ENCODE peak calls at places on chromosome 16, in eight cellular contexts. P is thoracic aorta, D is K562, L is PC-3, I is fibroblast of lung, K is cardiac muscle cell, M is HepG2, X is stomach. O is an unnamed sample. For H3K27me3, the result is how much of the 10 kb centered on the place peaks cover.

GRCh38 chr16:81885976-81886586 is 107.0 kb downstream of the PLCG2 start:
- DNase-seq in X (no peak), D (peak), K (peak), P (no peak), M (peak), L (peak), I (peak), O (peak)

GRCh38 chr16:12773216-12773615 is 30.5 kb downstream of the CPPED1 start:
- DNase-seq in D (no peak), K (peak), I (peak), P (no peak), L (no peak), X (peak), M (no peak), O (no peak)

GRCh38 chr16:53982631-53983042 is 278.7 kb downstream of the FTO start:
- DNase-seq in K (no peak), I (no peak), P (no peak), M (no peak), X (no peak), L (peak), D (no peak), O (no peak)

GRCh38 chr16:85194528-85195270 is 82.4 kb upstream of the CIBAR2 start:
- DNase-seq in P (no peak), I (no peak), K (no peak), D (no peak), X (no peak), L (no peak), M (no peak), O (no peak)

GRCh38 chr16:13573903-13574302 is 346.1 kb upstream of the ERCC4 start:
- DNase-seq in X (no peak), P (no peak), D (no peak), M (no peak), I (no peak), K (no peak), L (no peak), O (no peak)

GRCh38 chr16:22397459-22397858 is 23.0 kb upstream of the CDR2 start:
- DNase-seq in D (no peak), P (no peak), L (peak), M (no peak), X (no peak), K (peak), I (peak), O (no peak)

GRCh38 chr16:72635104-72635503 is 412.8 kb downstream of the ZFHX3 start:
- DNase-seq in K (no peak), X (no peak), P (no peak), D (no peak), L (peak), I (no peak), M (no peak), O (no peak)

GRCh38 chr16:48963306-48963705 is 318.3 kb downstream of the CBLN1 start:
- DNase-seq in X (no peak), P (no peak), L (peak), D (no peak), K (no peak), M (no peak), I (peak), O (no peak)

GRCh38 chr16:54847207-54847606 is 83.5 kb upstream of the IRX5 start:
- DNase-seq in I (peak), L (no peak), K (no peak), P (no peak), M (no peak), X (no peak), D (no peak), O (no peak)

GRCh38 chr16:60206511-60206910 is 1472.4 kb upstream of the GOT2 start:
- DNase-seq in M (no peak), P (no peak), X (no peak), L (no peak), K (no peak), D (no peak), I (no peak), O (peak)

GRCh38 chr16:12340151-12340733 is 363.7 kb downstream of the SNX29 start:
- DNase-seq in P (no peak), I (peak), D (peak), L (peak), K (peak), X (peak), M (peak), O (peak)

GRCh38 chr16:23498863-23499262 is 11.4 kb downstream of the GGA2 start:
- DNase-seq in L (no peak), K (no peak), P (no peak), D (no peak), X (no peak), M (peak), I (no peak), O (no peak)

GRCh38 chr16:85360323-85361277 is 248.3 kb upstream of the CIBAR2 start:
- DNase-seq in D (no peak), I (no peak), K (no peak), L (no peak), P (no peak), M (no peak), X (peak), O (no peak)

GRCh38 chr16:66486773-66487579 is 59.9 kb downstream of the BEAN1 start:
- DNase-seq in M (no peak), D (no peak), K (peak), P (no peak), I (peak), X (peak), L (peak), O (no peak)

GRCh38 chr16:17245727-17246576 is 224.8 kb downstream of the XYLT1 start:
- DNase-seq in M (no peak), I (no peak), D (no peak), X (no peak), P (no peak), L (no peak), K (no peak), O (no peak)

GRCh38 chr16:74700206-74701040 is at the start of gene MLKL:
- DNase-seq in L (peak), D (peak), X (peak), K (peak), M (peak), I (peak), P (peak), O (peak)

GRCh38 chr16:67278773-67279295 is 498 bp upstream of the PLEKHG4 start:
- DNase-seq in X (no peak), D (peak), I (no peak), K (no peak), M (no peak), L (no peak), P (no peak), O (peak)

GRCh38 chr16:84370723-84371552 is 2.6 kb downstream of the ATP2C2 start:
- DNase-seq in M (no peak), I (no peak), K (no peak), L (peak), P (no peak), D (no peak), X (no peak), O (no peak)

GRCh38 chr16:84718-85452 is 6.9 kb downstream of the MPG start:
- DNase-seq in L (peak), P (peak), K (peak), M (no peak), X (peak), I (peak), D (no peak), O (no peak)

GRCh38 chr16:75193730-75194444 is 13.1 kb downstream of the CTRB2 start:
- DNase-seq in M (no peak), L (no peak), I (no peak), P (no peak), X (peak), K (no peak), D (no peak), O (no peak)

GRCh38 chr16:46970089-46970488 is 3.4 kb downstream of the DNAJA2 start:
- DNase-seq in L (no peak), M (peak), D (no peak), I (no peak), X (peak), K (no peak), P (no peak), O (no peak)

GRCh38 chr16:67767953-67768352 is 38.4 kb downstream of the RANBP10 start:
- DNase-seq in X (no peak), M (no peak), P (no peak), L (peak), I (peak), D (no peak), K (peak), O (no peak)

GRCh38 chr16:5615868-5616642 is 518.5 kb upstream of the EEF2KMT start:
- DNase-seq in I (peak), K (peak), D (peak), M (peak), P (no peak), L (peak), X (peak), O (peak)

GRCh38 chr16:73878616-73879015 is 418.0 kb upstream of the PSMD7 start:
- DNase-seq in M (peak), X (no peak), L (peak), D (peak), I (peak), K (peak), P (no peak), O (peak)

GRCh38 chr16:48256579-48257177 is 9.3 kb upstream of the ABCC11 start:
- DNase-seq in M (no peak), X (no peak), I (no peak), D (no peak), P (no peak), L (no peak), K (no peak), O (no peak)

GRCh38 chr16:8510160-8510559 is 80.2 kb downstream of the TMEM114 start:
- DNase-seq in I (no peak), X (no peak), P (no peak), D (no peak), K (no peak), L (no peak), M (no peak), O (no peak)

GRCh38 chr16:20675488-20676267 is 21.8 kb downstream of the ACSM1 start:
- DNase-seq in P (no peak), D (no peak), L (peak), X (peak), K (peak), I (no peak), M (peak), O (peak)

GRCh38 chr16:66936462-66936861 is 1.1 kb downstream of the CES2 start:
- DNase-seq in K (no peak), I (no peak), X (peak), M (no peak), P (no peak), D (no peak), L (no peak), O (peak)

GRCh38 chr16:84643180-84643583 is 5.1 kb upstream of the KLHL36 start:
- DNase-seq in M (peak), L (peak), K (peak), I (peak), D (no peak), P (peak), X (peak), O (no peak)

GRCh38 chr16:16150117-16150877 is 73.0 kb downstream of the ABCC6 start:
- DNase-seq in I (peak), X (no peak), M (no peak), K (peak), D (no peak), P (peak), L (no peak), O (peak)

DNA sequence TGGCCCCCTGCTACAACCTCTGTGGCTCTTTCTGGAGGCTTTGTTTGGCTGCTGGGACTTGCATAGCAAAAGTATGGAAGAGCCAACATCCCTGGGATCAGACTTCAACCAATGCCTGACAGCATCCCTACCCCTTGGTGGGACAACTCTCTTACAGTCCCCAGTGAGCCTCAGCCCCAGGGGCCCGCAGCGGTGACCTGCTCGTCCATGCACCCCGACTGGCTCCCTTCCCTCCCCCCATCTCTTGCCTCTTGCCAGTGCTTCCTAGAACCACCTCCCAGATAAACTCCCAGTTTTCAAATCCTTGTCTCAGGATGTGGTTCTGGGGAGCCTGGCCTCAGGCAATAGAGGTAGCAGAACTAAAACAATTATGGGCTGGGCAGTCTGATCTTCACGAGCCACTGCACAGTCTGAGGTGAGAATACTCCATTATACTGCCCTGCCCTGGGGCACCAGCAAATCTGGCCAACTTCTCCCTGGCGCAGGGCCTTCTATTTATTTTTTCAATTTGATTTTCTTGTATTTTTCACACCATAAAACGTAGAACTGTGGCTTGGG is 86.6 kb upstream of the BRD7 start:
- DNase-seq in P (no peak), L (no peak), D (no peak), I (no peak), M (no peak), K (no peak), X (no peak), O (no peak)
- H3K4me3 ChIP-seq in P (no peak), L (no peak), D (no peak), I (no peak), M (no peak), K (no peak), X (no peak), O (no peak)

GRCh38 chr16:56604966-56605365 is 3.4 kb upstream of the MT2A start:
- DNase-seq in D (no peak), M (no peak), X (no peak), L (no peak), P (no peak), I (no peak), K (no peak), O (no peak)
- H3K27me3 ChIP-seq in D (under half), M (under half), X (under half), L (under half), P (under half), I (under half), K (half or more), O (under half)

DNA sequence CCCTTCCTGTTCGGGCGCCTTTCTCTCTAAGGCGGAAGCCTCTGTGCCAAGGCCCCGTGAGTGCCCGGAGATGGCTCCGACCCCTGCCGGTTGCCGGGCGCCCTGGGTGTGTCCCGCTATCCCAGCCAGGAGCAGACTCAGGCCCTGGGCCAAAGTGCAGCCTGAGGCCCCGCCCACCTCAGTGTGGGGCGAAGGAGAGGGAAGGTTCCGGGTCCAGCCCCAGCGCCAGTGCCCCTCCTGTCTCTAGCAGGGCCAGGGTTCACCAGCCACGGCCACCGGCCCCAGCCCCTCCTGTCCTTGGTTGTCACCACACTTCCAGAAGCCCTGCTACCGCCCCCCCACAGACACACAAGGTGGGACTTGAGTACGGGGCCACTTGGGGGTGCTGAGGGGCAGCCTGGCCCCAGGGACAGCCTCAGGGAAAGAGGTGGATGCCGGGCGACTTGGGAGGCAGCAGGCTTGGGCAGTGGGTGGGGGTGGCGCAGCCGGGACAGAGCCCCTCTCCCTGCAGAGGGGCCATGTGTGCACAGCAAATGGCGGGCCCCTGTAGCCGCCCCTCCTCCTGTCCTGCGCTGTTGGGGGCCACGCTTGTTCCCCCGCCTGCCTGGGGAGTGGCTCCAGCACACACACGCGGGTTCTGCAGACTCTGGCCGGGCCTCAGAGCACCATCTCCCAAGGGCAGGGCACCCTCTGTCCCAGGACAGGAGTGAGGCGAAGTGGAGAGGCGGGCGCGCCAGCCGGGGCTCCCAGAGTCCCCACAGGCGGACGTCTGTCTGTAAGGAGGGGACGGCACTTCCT is 6.0 kb downstream of the C1QTNF8 start:
- DNase-seq in L (peak), I (no peak), K (no peak), P (peak), X (peak), M (peak), D (peak), O (peak)
- H3K4me3 ChIP-seq in L (peak), I (no peak), K (no peak), P (peak), X (peak), M (peak), D (no peak), O (no peak)

DNA sequence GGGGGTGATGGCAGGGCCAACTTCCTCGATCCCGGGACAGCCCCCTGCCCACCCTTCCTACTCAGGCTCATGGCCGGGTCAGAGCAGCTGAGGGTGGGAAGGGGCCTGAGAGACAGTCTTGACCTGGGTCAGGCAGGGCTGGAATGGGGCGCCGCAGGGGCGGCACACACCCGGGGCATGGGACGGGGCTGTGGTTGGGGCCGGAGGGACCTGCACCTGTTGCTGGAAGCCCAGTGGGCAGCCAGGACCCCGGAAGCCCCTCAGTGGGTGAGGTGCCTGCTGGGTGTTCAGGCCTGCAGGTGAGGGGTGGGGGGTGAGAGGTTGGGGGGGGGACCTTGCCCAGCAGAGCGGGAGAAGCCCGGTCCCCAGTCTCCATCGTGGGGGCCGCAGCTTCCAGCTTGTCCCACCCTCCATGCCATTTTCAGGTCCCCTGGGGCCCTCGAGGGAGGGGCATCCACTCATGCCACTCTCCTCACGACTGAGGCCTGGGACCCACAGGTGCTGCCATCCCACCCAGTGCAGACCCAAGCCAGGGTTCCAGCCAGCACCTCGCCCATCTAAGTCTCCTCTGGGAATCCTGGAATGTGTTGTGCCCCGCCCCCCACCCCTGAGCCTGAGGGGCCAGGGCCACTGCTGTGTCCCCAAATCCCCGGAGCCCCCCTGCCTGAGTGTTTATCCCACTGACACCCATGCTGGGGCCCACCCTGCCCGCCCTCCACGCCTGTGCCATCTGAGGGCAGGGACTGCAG is 43.4 kb upstream of the ACSF3 start:
- DNase-seq in X (no peak), L (no peak), P (no peak), M (no peak), K (no peak), I (no peak), D (no peak), O (no peak)
- H3K27me3 ChIP-seq in X (under half), L (under half), P (under half), M (half or more), K (under half), I (under half), D (under half), O (under half)

GRCh38 chr16:69563605-69564580 is 1.9 kb upstream of the NFAT5 start:
- DNase-seq in D (no peak), M (peak), P (no peak), L (peak), X (no peak), I (peak), K (peak), O (peak)
- H3K4me3 ChIP-seq in D (peak), M (peak), P (peak), L (peak), X (peak), I (peak), K (no peak), O (no peak)

GRCh38 chr16:27849621-27850020 is 213.9 kb downstream of the GSG1L start:
- DNase-seq in D (no peak), P (no peak), L (no peak), M (no peak), I (no peak), K (no peak), X (no peak), O (no peak)
- H3K27me3 ChIP-seq in D (under half), P (under half), L (under half), M (half or more), I (under half), K (under half), X (under half), O (under half)

GRCh38 chr16:4270595-4270994 is 2.2 kb downstream of the TFAP4 start:
- DNase-seq in K (no peak), X (no peak), P (no peak), L (no peak), M (no peak), D (no peak), I (no peak), O (peak)
- H3K4me3 ChIP-seq in K (peak), X (peak), P (peak), L (peak), M (no peak), D (peak), I (peak), O (peak)

DNA sequence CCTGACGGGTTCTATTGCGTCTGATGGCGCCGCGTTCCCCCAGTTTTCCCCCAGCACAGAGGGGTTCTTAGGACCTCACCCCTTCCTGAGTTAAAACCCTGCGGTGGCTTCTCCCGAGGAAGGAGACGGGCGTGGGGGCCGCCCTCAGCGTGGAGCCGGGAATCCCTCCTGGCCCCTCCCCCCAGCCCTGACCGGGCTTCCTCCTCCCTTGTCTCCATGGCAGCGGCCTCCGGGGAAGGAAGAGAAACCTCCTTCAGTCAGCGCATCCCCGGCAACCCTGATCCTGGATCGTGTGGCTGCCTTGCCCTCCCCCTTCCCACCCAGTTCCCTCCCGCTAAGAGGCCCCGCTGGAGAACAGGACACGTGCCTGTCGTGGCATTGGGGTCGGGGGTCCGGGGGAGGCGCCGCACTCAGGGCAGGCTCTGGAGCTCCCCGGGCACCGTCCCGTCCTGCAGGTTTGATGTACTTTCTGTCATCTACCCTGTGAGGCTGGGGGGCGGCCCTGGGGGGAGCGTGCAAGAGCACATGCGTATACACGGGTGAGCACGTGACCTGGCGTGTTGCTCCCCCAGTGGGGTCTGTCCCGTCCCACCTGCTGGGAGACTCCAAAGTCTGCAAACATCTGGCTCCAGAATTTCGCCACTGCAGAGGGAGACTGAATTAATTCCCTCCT is 30.5 kb downstream of the CACNA1H start:
- DNase-seq in M (no peak), K (peak), I (peak), D (no peak), L (no peak), P (no peak), X (no peak), O (peak)
- H3K27me3 ChIP-seq in M (under half), K (under half), I (under half), D (under half), L (under half), P (under half), X (under half), O (under half)

GRCh38 chr16:10877472-10877946 is 507 bp downstream of the CIITA start:
- DNase-seq in I (no peak), D (no peak), M (no peak), L (no peak), K (no peak), P (no peak), X (no peak), O (peak)
- H3K4me3 ChIP-seq in I (no peak), D (no peak), M (no peak), L (no peak), K (no peak), P (peak), X (peak), O (no peak)

DNA sequence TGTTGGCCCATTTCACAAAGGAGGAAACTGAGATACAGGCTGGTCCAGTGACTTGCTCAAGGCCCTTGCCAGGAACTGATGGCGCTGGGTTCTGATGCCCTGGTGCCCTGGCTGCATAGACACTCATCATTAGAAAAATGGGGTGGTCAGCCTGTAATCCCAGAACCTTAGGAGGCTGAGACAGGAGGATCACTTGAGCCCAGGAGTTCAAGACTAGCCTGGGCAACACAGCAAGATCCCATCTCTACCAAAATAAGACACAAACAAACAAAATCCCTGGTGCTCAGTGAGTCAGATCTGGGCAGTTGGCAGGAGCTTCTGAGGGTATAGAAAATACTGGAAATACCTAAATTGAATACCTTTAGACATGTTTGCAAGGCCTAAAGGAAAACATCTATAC is 41.1 kb upstream of the KIFC3 start:
- DNase-seq in L (no peak), K (no peak), M (no peak), D (no peak), X (no peak), P (no peak), I (no peak), O (no peak)
- H3K27me3 ChIP-seq in L (under half), K (under half), M (under half), D (under half), X (under half), P (under half), I (under half), O (under half)